ENCODE peak calls at places on chromosomes 13 and 19, in six cellular contexts. D, Y, H, A, O and B are unnamed samples.

GRCh38 chr19:2307518-2308012 is 389 bp downstream of the LINGO3 start:
- DNase-seq in D (no peak), Y (no peak), H (no peak), A (no peak), O (no peak), B (no peak)

GRCh38 chr13:31793246-31793645 is 53.9 kb downstream of the RXFP2 start:
- DNase-seq in D (no peak), Y (no peak), H (peak), A (no peak), O (no peak), B (no peak)

GRCh38 chr19:13696839-13697238 is 67.5 kb upstream of the MRI1 start:
- DNase-seq in D (no peak), Y (no peak), H (no peak), A (no peak), O (no peak), B (no peak)

GRCh38 chr13:77509221-77509620 is 26.3 kb upstream of the SCEL start:
- DNase-seq in D (no peak), Y (peak), H (peak), A (no peak), O (no peak), B (no peak)

GRCh38 chr13:72122661-72123060 is 255.7 kb upstream of the DACH1 start:
- DNase-seq in D (no peak), Y (no peak), H (no peak), A (no peak), O (no peak), B (no peak)

GRCh38 chr13:36673838-36674326 is at the start of gene SERTM1:
- DNase-seq in D (no peak), Y (no peak), H (peak), A (peak), O (no peak), B (peak)

GRCh38 chr19:12484011-12484370 is 625 bp downstream of the ZNF709 start:
- DNase-seq in D (no peak), Y (no peak), H (peak), A (no peak), O (no peak), B (no peak)

GRCh38 chr13:109933476-109933875 is 147.1 kb upstream of the IRS2 start:
- DNase-seq in D (no peak), Y (no peak), H (no peak), A (no peak), O (no peak), B (no peak)

GRCh38 chr19:8149261-8150094 is at the start of gene FBN3:
- DNase-seq in D (no peak), Y (no peak), H (no peak), A (no peak), O (no peak), B (no peak)

GRCh38 chr13:40464349-40464748 is 202.1 kb downstream of the FOXO1 start:
- DNase-seq in D (no peak), Y (no peak), H (no peak), A (no peak), O (no peak), B (no peak)

GRCh38 chr19:2309734-2310362 is 1.9 kb upstream of the LINGO3 start:
- DNase-seq in D (no peak), Y (no peak), H (peak), A (peak), O (no peak), B (no peak)